ENCODE peak calls at places on chromosomes 12 and 14, in seven cellular contexts. Z, S, A, M, F, O and X are unnamed samples.
A peak's percentile ranks its signal among the peaks of the same experiment; 100 is the strongest.

GRCh38 chr12:106918746-106919145 is 37.0 kb upstream of the TMEM263 start:
- DNase-seq in M (no peak), O (no peak), Z (peak; percentile 41), S (no peak), F (no peak), A (peak; percentile 6), X (no peak)

GRCh38 chr14:68471964-68472508 is 320.8 kb downstream of the ZFP36L1 start:
- DNase-seq in M (no peak), S (no peak), F (no peak), O (peak; percentile 58), Z (no peak), A (no peak), X (no peak)

GRCh38 chr12:54592316-54592715 is 3.9 kb upstream of the PPP1R1A start:
- DNase-seq in F (no peak), O (peak; percentile 49), M (no peak), A (no peak), Z (peak; percentile 25), S (no peak), X (no peak)

GRCh38 chr14:100803694-100804075 is 22.2 kb upstream of the MEG3 start:
- DNase-seq in S (no peak), Z (no peak), A (no peak), M (no peak), F (no peak), O (no peak), X (peak; percentile 31)

GRCh38 chr14:99576304-99576703 is 27.7 kb downstream of the CCDC85C start:
- DNase-seq in F (no peak), S (no peak), M (peak; percentile 36), Z (no peak), O (peak; percentile 56), A (no peak), X (no peak)

GRCh38 chr14:100267990-100268389 is 29.0 kb downstream of the YY1 start:
- DNase-seq in S (no peak), F (no peak), O (no peak), A (no peak), M (no peak), Z (no peak), X (no peak)

GRCh38 chr14:23000860-23001259 is 9.1 kb downstream of the C14orf93 start:
- DNase-seq in Z (no peak), A (no peak), S (no peak), M (no peak), O (no peak), F (no peak), X (no peak)

GRCh38 chr12:22518067-22518719 is 26.1 kb downstream of the C2CD5 start:
- DNase-seq in F (no peak), A (no peak), M (peak; percentile 26), O (peak; percentile 67), S (peak; percentile 84), Z (peak; percentile 65), X (peak; percentile 62)

GRCh38 chr14:70827366-70828151 is 18.2 kb upstream of the MAP3K9 start:
- DNase-seq in A (no peak), S (no peak), F (no peak), Z (no peak), O (no peak), M (no peak), X (no peak)

GRCh38 chr14:22837059-22837749 is 819 bp downstream of the MMP14 start:
- DNase-seq in S (peak; percentile 71), F (peak; percentile 66), O (peak; percentile 71), A (no peak), M (no peak), Z (peak; percentile 46), X (peak; percentile 70)

GRCh38 chr12:110022980-110023633 is 23.9 kb downstream of the ANKRD13A start:
- DNase-seq in A (no peak), S (no peak), O (no peak), Z (peak; percentile 74), F (no peak), M (no peak), X (no peak)

DNA sequence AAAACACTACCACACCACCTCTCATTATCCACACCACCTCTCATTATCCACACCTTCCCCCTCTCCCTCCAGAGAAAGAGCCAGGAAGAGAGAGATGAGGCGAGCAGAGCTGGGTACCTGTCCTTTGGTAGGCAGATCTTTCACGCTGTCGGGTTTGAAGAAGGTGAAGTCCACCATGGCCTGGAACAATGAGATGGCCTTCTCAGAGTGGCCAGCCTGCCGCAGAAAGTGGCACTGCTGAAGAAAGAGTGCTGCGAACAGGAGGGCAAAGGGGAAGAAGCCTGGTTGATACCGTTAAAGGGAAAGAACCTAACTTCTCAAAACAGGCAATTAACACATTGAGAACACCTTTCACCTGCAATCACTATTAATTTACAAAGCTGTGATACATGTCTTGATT is 30.6 kb downstream of the NRDE2 start:
- DNase-seq in Z (no peak), M (no peak), A (no peak), S (no peak), F (no peak), O (no peak), X (no peak)
- H3K36me3 ChIP-seq in Z (peaks cover 2% of the 10 kb centered on the region), M (peaks cover 4% of the 10 kb centered on the region), A (peaks cover 24% of the 10 kb centered on the region), S (peaks cover 60% of the 10 kb centered on the region), F (no peaks in the 10 kb centered on the region), O (peaks cover 16% of the 10 kb centered on the region), X (no peaks in the 10 kb centered on the region)

DNA sequence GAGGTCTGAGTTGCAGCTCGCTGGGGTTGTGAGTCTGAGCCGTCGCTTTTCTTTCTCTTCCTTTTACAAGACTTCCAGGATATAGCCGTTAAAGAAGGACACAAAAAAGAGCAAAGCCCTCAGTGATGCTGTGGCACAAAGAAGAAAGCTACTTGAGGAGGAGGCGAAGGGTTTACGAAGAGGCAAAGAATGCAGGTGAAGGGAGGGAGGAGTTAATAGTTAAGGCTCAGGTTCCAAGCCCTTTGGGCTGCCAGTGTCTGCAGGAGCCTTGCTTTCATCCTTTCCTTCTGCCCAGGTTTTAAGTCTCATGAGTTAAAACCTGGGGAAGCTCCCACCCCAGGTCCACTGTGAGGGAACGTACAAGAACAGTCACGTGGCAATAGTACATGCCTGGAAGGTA is 94.3 kb downstream of the ETV6 start:
- DNase-seq in A (no peak), Z (no peak), O (no peak), S (no peak), M (no peak), F (no peak), X (no peak)
- H3K4me3 ChIP-seq in A (no peak overlapping the region), Z (no peak overlapping the region), O (no peak overlapping the region), S (no peak overlapping the region), M (no peak overlapping the region), F (no peak overlapping the region), X (no peak overlapping the region)

GRCh38 chr14:36655963-36656768 is 5.5 kb upstream of the PAX9 start:
- DNase-seq in Z (no peak), S (no peak), O (peak; percentile 57), A (peak; percentile 54), M (no peak), F (no peak), X (no peak)
- H3K4me1 ChIP-seq in Z (no peaks in the 10 kb centered on the region), S (peaks cover 52% of the 10 kb centered on the region), O (peaks cover 42% of the 10 kb centered on the region), A (peaks cover 15% of the 10 kb centered on the region), M (peaks cover 3% of the 10 kb centered on the region), F (no peaks in the 10 kb centered on the region), X (peaks cover 37% of the 10 kb centered on the region)

DNA sequence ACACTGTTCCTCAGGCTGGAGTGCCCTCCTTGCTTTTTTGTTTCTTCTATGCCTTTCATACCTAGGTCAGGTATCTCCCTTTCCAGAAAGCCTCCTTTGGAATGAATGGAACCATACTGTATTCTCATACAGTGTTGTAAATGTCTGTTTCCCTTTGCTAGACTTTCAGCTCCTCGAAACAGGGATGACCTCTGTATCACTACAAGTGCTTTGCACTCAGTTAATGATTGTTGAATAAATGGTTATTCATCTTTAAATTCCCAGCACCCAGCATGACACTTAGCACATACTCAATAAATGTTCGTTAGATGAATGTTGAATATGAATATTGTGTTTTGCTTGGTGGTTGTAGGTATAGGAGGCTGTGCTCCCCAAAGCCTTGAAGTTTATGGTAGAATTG is 5.9 kb upstream of the TULP3 start:
- DNase-seq in A (no peak), M (no peak), O (no peak), Z (no peak), F (no peak), S (no peak), X (no peak)
- H3K36me3 ChIP-seq in A (peaks cover 10% of the 10 kb centered on the region), M (peaks cover 4% of the 10 kb centered on the region), O (no peaks in the 10 kb centered on the region), Z (no peaks in the 10 kb centered on the region), F (no peaks in the 10 kb centered on the region), S (peaks cover 10% of the 10 kb centered on the region), X (no peaks in the 10 kb centered on the region)

DNA sequence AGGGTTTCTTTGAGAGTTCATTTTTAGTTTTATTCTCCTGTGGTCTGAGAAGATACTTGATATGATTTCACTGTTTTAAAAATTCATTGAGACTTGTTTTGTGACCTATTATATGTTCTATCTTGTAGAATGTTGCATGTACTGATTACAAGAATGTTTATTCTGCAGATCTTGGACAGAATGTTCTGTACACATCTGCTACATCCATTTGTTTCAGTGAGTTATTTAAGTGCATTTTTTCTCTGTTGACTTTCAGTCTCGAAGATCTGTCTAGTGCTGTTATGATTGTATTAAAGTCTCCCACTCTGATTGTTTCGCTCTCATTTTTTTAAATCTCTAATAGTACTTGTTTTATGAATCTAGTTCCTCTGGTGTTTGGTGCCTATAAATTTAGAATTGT is 1319.8 kb downstream of the TMEM121 start:
- DNase-seq in F (no peak), M (no peak), A (no peak), O (no peak), Z (no peak), S (no peak), X (no peak)
- H3K4me3 ChIP-seq in F (peak overlapping the region; percentile 45), M (no peak overlapping the region), A (no peak overlapping the region), O (no peak overlapping the region), Z (no peak overlapping the region), S (peak overlapping the region; percentile 42), X (no peak overlapping the region)